ENCODE peak calls at places on chromosomes 4 and X, in six cellular contexts. F, I, V, N, P and T are unnamed samples.
A peak's percentile ranks its signal among the peaks of the same experiment; 100 is the strongest.

GRCh38 chr4:126592088-126592487 is 1040.7 kb upstream of the INTU start:
- DNase-seq in F (no peak), N (no peak), P (no peak), V (no peak), I (peak; percentile 0), T (no peak)

GRCh38 chr4:184958839-184959238 is 59.5 kb upstream of the HELT start:
- DNase-seq in F (no peak), I (no peak), V (no peak), P (no peak), N (no peak), T (no peak)

GRCh38 chr4:61533140-61533539 is 333.0 kb downstream of the ADGRL3 start:
- DNase-seq in I (no peak), P (no peak), N (no peak), F (no peak), V (peak; percentile 81), T (no peak)

GRCh38 chr4:76515975-76516853 is 81.2 kb downstream of the SHROOM3 start:
- DNase-seq in F (no peak), P (peak; percentile 50), V (no peak), N (no peak), I (no peak), T (no peak)

GRCh38 chr4:16294455-16294854 is 68.2 kb upstream of the TAPT1 start:
- DNase-seq in F (no peak), I (no peak), V (no peak), N (no peak), P (no peak), T (no peak)

GRCh38 chr4:1856920-1857699 is 1.2 kb upstream of the LETM1 start:
- DNase-seq in V (no peak), P (no peak), F (no peak), N (no peak), I (no peak), T (peak; percentile 45)

GRCh38 chrX:113390531-113390930 is 549.9 kb upstream of the AMOT start:
- DNase-seq in F (no peak), N (no peak), P (no peak), V (peak; percentile 21), I (no peak), T (no peak)

GRCh38 chr4:87659247-87659931 is 9.3 kb downstream of the DMP1 start:
- DNase-seq in I (no peak), N (no peak), V (peak; percentile 53), F (no peak), P (no peak), T (no peak)

GRCh38 chr4:138864961-138865720 is 150.4 kb upstream of the NOCT start:
- DNase-seq in P (no peak), I (no peak), F (no peak), N (no peak), V (no peak), T (no peak)

GRCh38 chrX:8043546-8043945 is 116.3 kb upstream of the PNPLA4 start:
- DNase-seq in N (no peak), I (no peak), P (no peak), F (no peak), V (no peak), T (no peak)

GRCh38 chrX:72045141-72045540 is 86.6 kb downstream of the RTL5 start:
- DNase-seq in N (no peak), I (no peak), P (no peak), V (no peak), F (no peak), T (no peak)

GRCh38 chrX:31266172-31267076 is 194.6 kb upstream of the FTHL17 start:
- DNase-seq in P (peak; percentile 73), N (no peak), F (no peak), I (no peak), V (peak; percentile 53), T (peak; percentile 51)

GRCh38 chrX:13283512-13283911 is 36.3 kb downstream of the ATXN3L start:
- DNase-seq in P (no peak), F (no peak), I (no peak), N (no peak), V (no peak), T (no peak)

GRCh38 chr4:74105656-74106275 is 6.8 kb upstream of the CXCL2 start:
- DNase-seq in N (no peak), P (no peak), F (no peak), I (no peak), V (no peak), T (no peak)

GRCh38 chrX:49884290-49884862 is 5.1 kb downstream of the USP27X start:
- DNase-seq in I (no peak), N (peak; percentile 72), V (peak; percentile 62), P (peak; percentile 39), F (no peak), T (peak; percentile 52)

GRCh38 chr4:3320361-3321023 is 27.7 kb downstream of the RGS12 start:
- DNase-seq in P (no peak), N (peak; percentile 34), V (no peak), I (no peak), F (no peak), T (no peak)

GRCh38 chrX:23478056-23478455 is 143.4 kb downstream of the PTCHD1 start:
- DNase-seq in V (no peak), P (no peak), I (no peak), N (no peak), F (no peak), T (no peak)

GRCh38 chr4:94577136-94577535 is 125.4 kb downstream of the PDLIM5 start:
- DNase-seq in P (no peak), V (peak; percentile 28), F (no peak), N (no peak), I (peak; percentile 85), T (no peak)

GRCh38 chr4:98688416-98689290 is 30.2 kb upstream of the TSPAN5 start:
- DNase-seq in P (no peak), N (no peak), F (no peak), V (peak; percentile 46), I (no peak), T (no peak)

GRCh38 chr4:3660086-3660927 is 105.9 kb upstream of the ADRA2C start:
- DNase-seq in P (no peak), V (no peak), I (no peak), F (no peak), N (no peak), T (no peak)

DNA sequence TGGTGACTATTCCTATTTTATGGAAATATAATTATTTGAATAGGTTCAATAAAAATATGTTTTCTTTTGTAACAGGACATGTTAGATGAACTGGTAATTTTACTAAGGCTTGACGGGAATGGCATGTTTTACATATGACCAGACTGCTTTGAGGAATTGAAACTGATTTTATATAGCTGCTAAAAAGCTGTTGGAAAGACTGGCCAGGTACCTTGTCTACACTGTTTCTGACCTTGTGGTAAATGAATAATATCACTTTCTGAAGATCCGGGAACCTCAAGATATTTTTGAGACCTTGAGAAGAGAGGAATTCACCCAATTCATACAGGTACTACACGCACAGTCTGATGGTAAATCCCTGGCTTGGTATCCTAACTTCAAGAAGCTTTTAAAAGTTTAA is 42.1 kb upstream of the USP46 start:
- DNase-seq in P (peak; percentile 31), V (no peak), I (no peak), N (no peak), F (no peak), T (no peak)
- TF ChIP-seq CTCF in P (no peak), V (no peak), I (no peak), N (no peak), F (no peak), T (no peak)

GRCh38 chr4:155207534-155208257 is 740 bp upstream of the NPY2R start:
- DNase-seq in F (no peak), V (no peak), N (no peak), I (peak; percentile 4), P (no peak), T (peak; percentile 43)

GRCh38 chr4:155208258-155209054 is at the start of gene NPY2R:
- DNase-seq in V (no peak), I (no peak), N (no peak), F (no peak), P (no peak), T (no peak)
- TF ChIP-seq CTCF in V (no peak), I (peak; percentile 27), N (no peak), F (no peak), P (no peak), T (no peak)

DNA sequence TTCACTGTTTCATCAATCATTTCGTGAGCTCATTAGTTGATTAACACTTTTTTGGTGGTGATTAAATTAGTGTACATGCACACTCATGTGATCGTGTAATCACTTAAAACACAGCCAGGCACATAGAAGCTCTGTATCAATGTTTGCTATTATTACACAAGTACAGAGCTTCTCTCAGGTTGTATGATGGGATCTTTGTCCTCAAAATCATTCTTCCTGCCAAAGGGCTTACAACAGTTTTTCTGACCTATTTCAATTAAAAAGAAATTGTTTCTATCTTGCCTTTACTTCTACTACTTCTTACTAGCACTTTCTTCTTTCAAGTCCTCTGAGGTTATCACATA is 145.1 kb downstream of the AMELX start:
- DNase-seq in P (no peak), I (no peak), F (no peak), N (no peak), V (no peak), T (no peak)
- TF ChIP-seq CTCF in P (no peak), I (no peak), F (no peak), N (no peak), V (no peak), T (no peak)

DNA sequence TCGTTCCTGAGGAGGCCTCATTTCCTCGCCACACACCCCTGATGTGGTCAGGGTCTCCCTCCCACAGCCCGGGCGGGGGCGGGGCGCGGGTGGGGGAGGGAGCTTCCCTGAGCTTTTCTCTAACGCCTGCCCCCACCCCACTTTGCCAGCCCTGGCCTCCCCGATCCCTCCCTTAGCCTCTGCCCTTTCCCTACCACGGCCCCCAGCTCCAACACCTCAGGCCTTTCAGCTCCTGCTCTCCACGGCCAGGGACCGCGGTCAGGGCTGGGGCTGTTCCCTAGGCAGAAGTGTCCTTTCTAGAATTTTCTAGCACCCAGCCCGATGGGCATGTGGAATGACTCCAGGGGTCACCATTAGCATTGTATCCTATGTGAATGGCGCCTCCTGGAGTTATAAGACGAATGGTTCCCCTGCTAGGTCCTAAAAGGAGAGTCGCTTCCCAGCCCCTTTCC is 201.3 kb upstream of the BCOR start:
- DNase-seq in V (no peak), I (no peak), N (no peak), P (no peak), F (no peak), T (no peak)
- TF ChIP-seq CTCF in V (no peak), I (no peak), N (no peak), P (no peak), F (peak; percentile 27), T (no peak)

GRCh38 chr4:144899393-144899792 is 198.6 kb downstream of the ANAPC10 start:
- DNase-seq in N (no peak), V (no peak), P (no peak), I (no peak), F (no peak), T (no peak)

GRCh38 chr4:144894525-144894924 is 203.5 kb downstream of the ANAPC10 start:
- DNase-seq in N (no peak), V (peak; percentile 93), P (no peak), I (peak; percentile 90), F (no peak), T (no peak)
- TF ChIP-seq CTCF in N (no peak), V (no peak), P (no peak), I (peak; percentile 14), F (no peak), T (no peak)

GRCh38 chr4:145482209-145483021 is 762 bp downstream of the SMAD1 start:
- DNase-seq in V (peak; percentile 81), N (no peak), F (peak; percentile 41), P (peak; percentile 59), I (peak; percentile 55), T (peak; percentile 72)
- TF ChIP-seq CTCF in V (no peak), N (no peak), F (no peak), P (peak; percentile 3), I (no peak), T (no peak)

GRCh38 chr4:118684873-118685811 is at the start of gene METTL14:
- DNase-seq in N (peak; percentile 90), I (peak; percentile 80), P (peak; percentile 89), F (peak; percentile 66), V (peak; percentile 92), T (peak; percentile 91)
- TF ChIP-seq CTCF in N (no peak), I (no peak), P (no peak), F (peak; percentile 1), V (peak; percentile 11), T (no peak)

GRCh38 chr4:183758006-183758734 is 99.1 kb downstream of the TRAPPC11 start:
- DNase-seq in N (no peak), V (no peak), P (no peak), F (no peak), I (no peak), T (no peak)
- TF ChIP-seq CTCF in N (no peak), V (no peak), P (no peak), F (no peak), I (peak; percentile 21), T (no peak)